ENCODE peak calls at places on chromosome 10, in five cellular contexts. C is GM12865, K is fibroblast of lung, W is AG04449, L is GM06990. U is an unnamed sample.

GRCh38 chr10:98338318-98338717 is 70.3 kb upstream of the LOXL4 start:
- DNase-seq in C (no peak), K (peak), W (no peak), L (no peak), U (no peak)

GRCh38 chr10:72240371-72240770 is 24.3 kb upstream of the ASCC1 start:
- DNase-seq in L (no peak), C (no peak), W (no peak), K (no peak), U (no peak)

GRCh38 chr10:63430999-63431356 is 34.8 kb downstream of the JMJD1C start:
- DNase-seq in C (no peak), W (no peak), L (no peak), K (no peak), U (no peak)

GRCh38 chr10:119724630-119725549 is 960 bp upstream of the INPP5F start:
- DNase-seq in C (peak), W (no peak), K (peak), L (peak), U (no peak)

GRCh38 chr10:9158675-9159074 is 1104.2 kb downstream of the GATA3 start:
- DNase-seq in W (no peak), K (peak), L (no peak), C (no peak), U (no peak)

GRCh38 chr10:126663880-126664279 is 6.6 kb downstream of the C10orf90 start:
- DNase-seq in L (no peak), K (peak), C (no peak), W (no peak), U (peak)

GRCh38 chr10:86770412-86770960 is 14.1 kb downstream of the BMPR1A start:
- DNase-seq in C (no peak), L (no peak), K (no peak), W (no peak), U (no peak)

GRCh38 chr10:88038268-88038667 is 174.8 kb downstream of the PTEN start:
- DNase-seq in C (no peak), L (no peak), W (no peak), K (peak), U (peak)

GRCh38 chr10:47299989-47300931 is at the start of gene GDF10:
- DNase-seq in W (no peak), L (no peak), K (peak), C (no peak), U (no peak)

GRCh38 chr10:106185991-106186390 is 978.5 kb downstream of the SORCS1 start:
- DNase-seq in K (peak), W (peak), C (no peak), L (no peak), U (peak)

GRCh38 chr10:75211007-75211735 is 575 bp downstream of the VDAC2 start:
- DNase-seq in C (peak), W (no peak), L (no peak), K (peak), U (peak)

GRCh38 chr10:58625070-58625469 is 112.4 kb downstream of the BICC1 start:
- DNase-seq in W (no peak), K (peak), C (no peak), L (no peak), U (peak)

GRCh38 chr10:131577786-131578471 is 266.4 kb upstream of the TCERG1L start:
- DNase-seq in W (no peak), L (no peak), C (no peak), K (no peak), U (no peak)

GRCh38 chr10:19904202-19904661 is 88.0 kb downstream of the PLXDC2 start:
- DNase-seq in K (peak), C (peak), L (no peak), W (no peak), U (peak)

GRCh38 chr10:132469197-132469942 is 68.2 kb upstream of the INPP5A start:
- DNase-seq in L (no peak), W (no peak), K (no peak), C (no peak), U (no peak)

GRCh38 chr10:29537799-29538198 is 97.0 kb downstream of the SVIL start:
- DNase-seq in K (no peak), C (no peak), W (no peak), L (no peak), U (no peak)

GRCh38 chr10:89404082-89404481 is 10.3 kb upstream of the IFIT5 start:
- DNase-seq in W (no peak), K (peak), C (no peak), L (no peak), U (no peak)

GRCh38 chr10:97584060-97584797 is at the start of gene HOGA1:
- DNase-seq in W (no peak), C (peak), K (peak), L (no peak), U (peak)

GRCh38 chr10:11555556-11555955 is 55.9 kb downstream of the USP6NL start:
- DNase-seq in L (no peak), C (peak), W (no peak), K (no peak), U (no peak)

GRCh38 chr10:23968296-23968695 is 240.6 kb upstream of the KIAA1217 start:
- DNase-seq in W (no peak), L (no peak), C (no peak), K (peak), U (no peak)

GRCh38 chr10:5547684-5547933 is 22.8 kb downstream of the CALML3 start:
- DNase-seq in W (no peak), K (no peak), C (no peak), L (no peak), U (peak)

GRCh38 chr10:125450218-125450617 is 232.7 kb downstream of the TEX36 start:
- DNase-seq in W (no peak), K (no peak), C (no peak), L (no peak), U (no peak)

GRCh38 chr10:118436742-118437141 is 94.6 kb upstream of the FAM204A start:
- DNase-seq in W (no peak), K (no peak), L (no peak), C (no peak), U (no peak)

GRCh38 chr10:13834581-13835286 is 248.0 kb downstream of the PRPF18 start:
- DNase-seq in L (no peak), W (no peak), K (peak), C (no peak), U (peak)

GRCh38 chr10:70051878-70052277 is 768 bp upstream of the MACROH2A2 start:
- DNase-seq in C (no peak), W (no peak), K (no peak), L (no peak), U (no peak)

GRCh38 chr10:129531969-129532660 is 65.1 kb downstream of the MGMT start:
- DNase-seq in L (no peak), W (no peak), K (peak), C (no peak), U (no peak)

GRCh38 chr10:132711618-132712051 is 74.3 kb downstream of the NKX6-2 start:
- DNase-seq in L (no peak), K (no peak), C (no peak), W (no peak), U (no peak)

GRCh38 chr10:119768455-119769094 is 42.7 kb downstream of the INPP5F start:
- DNase-seq in K (no peak), W (no peak), L (no peak), C (no peak), U (peak)

GRCh38 chr10:79438021-79438698 is 7.3 kb downstream of the ZCCHC24 start:
- DNase-seq in W (no peak), C (no peak), L (no peak), K (no peak), U (peak)

GRCh38 chr10:61078542-61078941 is 134.6 kb upstream of the RHOBTB1 start:
- DNase-seq in K (peak), C (no peak), W (no peak), L (no peak), U (peak)

GRCh38 chr10:81309041-81309552 is 565.9 kb upstream of the NRG3 start:
- DNase-seq in K (no peak), W (no peak), C (no peak), L (no peak), U (no peak)

GRCh38 chr10:124320778-124321432 is 97.8 kb downstream of the OAT start:
- DNase-seq in C (no peak), W (no peak), L (no peak), K (no peak), U (no peak)

GRCh38 chr10:58508316-58508715 is 4.4 kb upstream of the BICC1 start:
- DNase-seq in K (peak), L (no peak), W (peak), C (no peak), U (peak)

GRCh38 chr10:117241541-117242462 is 888 bp downstream of the SLC18A2 start:
- DNase-seq in K (peak), L (no peak), W (no peak), C (no peak), U (peak)

DNA sequence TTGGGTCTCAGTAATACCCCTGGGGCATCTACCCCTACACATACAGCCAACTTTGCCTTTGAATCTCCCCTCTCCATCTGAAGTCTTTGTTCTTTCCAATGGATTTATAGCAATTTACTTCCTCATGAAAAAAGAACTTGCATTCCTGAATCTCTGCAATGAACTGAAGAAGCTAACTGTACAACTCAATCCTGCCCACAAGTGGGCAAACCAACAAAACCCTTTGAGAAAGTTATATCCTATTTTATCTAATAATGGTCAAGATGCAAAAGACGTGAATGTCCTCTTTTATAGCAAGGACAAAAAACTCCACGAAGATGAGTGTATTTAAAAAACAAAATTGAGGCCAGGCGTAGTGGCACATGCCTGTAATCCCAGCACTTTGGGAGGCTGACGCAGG is 991.3 kb downstream of the LRMDA start:
- DNase-seq in K (no peak), C (no peak), L (no peak), W (no peak), U (no peak)
- TF ChIP-seq CTCF in K (no peak), C (no peak), L (no peak), W (no peak), U (peak)

DNA sequence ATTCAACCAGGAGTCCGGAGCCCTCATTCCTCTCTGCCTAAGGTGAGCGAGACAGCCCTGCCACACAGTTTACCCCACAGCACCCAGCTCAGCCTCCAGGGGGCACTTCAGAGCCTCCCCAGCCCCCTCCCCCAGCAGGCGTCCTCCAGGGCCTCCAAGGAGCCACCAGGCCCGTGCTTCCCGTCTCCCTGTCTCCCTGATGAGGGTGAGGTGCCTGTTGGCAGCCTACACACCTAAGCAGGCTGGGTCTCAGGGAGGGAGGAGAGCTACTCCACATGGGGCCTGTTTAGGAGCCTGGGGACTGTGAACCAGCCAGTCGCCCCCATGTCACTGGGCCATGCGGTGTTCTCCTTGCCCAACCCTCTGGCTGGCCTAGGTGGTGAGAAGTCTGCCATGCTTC is 28.9 kb upstream of the TRIM8 start:
- DNase-seq in K (no peak), W (no peak), L (no peak), C (peak), U (peak)
- TF ChIP-seq CTCF in K (peak), W (peak), L (peak), C (peak), U (peak)

GRCh38 chr10:35225204-35225603 is 98.6 kb downstream of the CREM start:
- DNase-seq in K (peak), W (no peak), L (no peak), C (no peak), U (no peak)

GRCh38 chr10:35219906-35220890 is 93.6 kb downstream of the CREM start:
- DNase-seq in L (no peak), W (no peak), K (peak), C (no peak), U (no peak)

GRCh38 chr10:35226507-35226906 is 99.9 kb downstream of the CREM start:
- DNase-seq in K (no peak), W (no peak), C (peak), L (no peak), U (no peak)

GRCh38 chr10:35224045-35224740 is 97.5 kb downstream of the CREM start:
- DNase-seq in K (no peak), C (no peak), W (no peak), L (no peak), U (no peak)

GRCh38 chr10:35223016-35223415 is 96.4 kb downstream of the CREM start:
- DNase-seq in L (no peak), K (no peak), C (no peak), W (no peak), U (no peak)
- TF ChIP-seq CTCF in L (no peak), K (no peak), C (no peak), W (no peak), U (no peak)

GRCh38 chr10:103553743-103554487 is 60.4 kb downstream of the NEURL1 start:
- DNase-seq in C (no peak), W (no peak), L (no peak), K (no peak), U (no peak)

GRCh38 chr10:103549349-103549685 is 55.8 kb downstream of the NEURL1 start:
- DNase-seq in K (no peak), L (no peak), C (no peak), W (no peak), U (no peak)

GRCh38 chr10:103550229-103550628 is 56.7 kb downstream of the NEURL1 start:
- DNase-seq in W (no peak), L (no peak), C (no peak), K (no peak), U (no peak)

GRCh38 chr10:103552856-103553742 is 59.6 kb downstream of the NEURL1 start:
- DNase-seq in W (no peak), C (no peak), K (no peak), L (no peak), U (no peak)

DNA sequence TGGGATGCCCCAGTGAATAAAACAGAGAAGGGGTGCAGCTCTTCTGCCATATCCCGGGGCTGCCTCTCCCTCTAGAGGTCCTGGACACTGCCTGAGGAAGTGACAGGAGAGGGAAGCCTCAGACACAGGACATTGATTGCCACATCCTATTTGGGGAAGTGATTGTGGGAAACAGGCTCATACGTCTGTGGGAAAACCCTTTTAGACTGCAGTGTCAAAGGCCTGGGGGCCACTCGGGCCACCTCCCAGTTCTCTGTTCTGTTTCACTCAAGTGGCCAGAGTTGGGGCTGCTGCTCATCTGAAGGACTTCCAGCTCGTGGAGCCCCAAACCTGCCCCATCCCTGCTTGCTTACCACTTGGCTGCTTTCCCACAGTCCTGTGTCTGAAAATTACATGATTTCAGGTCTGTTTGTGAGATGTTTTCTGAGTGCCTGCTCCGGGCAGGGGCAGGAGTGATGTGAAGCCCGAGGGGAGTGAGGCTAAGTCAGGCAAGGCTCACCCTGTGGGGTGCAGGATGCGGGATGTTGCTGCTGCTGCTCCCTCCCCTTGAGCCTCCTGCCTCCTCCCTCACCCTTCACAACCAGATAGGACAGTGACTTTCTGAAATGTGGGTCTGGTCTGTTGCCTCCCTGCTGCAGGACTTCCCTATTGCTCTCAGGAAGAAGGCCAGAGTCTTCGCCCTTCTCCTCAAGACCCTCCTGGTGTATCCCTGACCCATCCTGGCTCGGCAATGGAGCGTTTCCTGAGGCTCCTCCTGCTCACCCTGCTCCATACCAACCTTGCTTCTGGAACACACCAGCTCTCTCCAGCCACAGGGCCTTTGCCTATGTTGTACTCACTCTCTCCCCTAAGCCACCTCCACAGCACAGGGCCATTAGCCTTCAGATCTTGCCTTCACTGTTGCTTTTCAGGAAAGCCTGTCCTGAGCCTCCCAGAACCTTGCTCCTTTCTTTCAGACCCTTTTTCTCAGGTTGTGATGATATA is 58.4 kb downstream of the NEURL1 start:
- DNase-seq in C (peak), L (no peak), W (no peak), K (no peak), U (no peak)
- TF ChIP-seq CTCF in C (no peak), L (no peak), W (no peak), K (no peak), U (no peak)